ENCODE peak calls at places on chromosomes 4 and X, in six cellular contexts. K, J, P, T, I and M are unnamed samples.

GRCh38 chr4:184450045-184450444 is 24.3 kb downstream of the IRF2 start:
- DNase-seq in J (no peak), I (no peak), P (no peak), K (no peak), T (no peak), M (no peak)

GRCh38 chr4:173522874-173523395 is 7.1 kb downstream of the HAND2 start:
- DNase-seq in K (no peak), T (no peak), J (no peak), I (no peak), P (no peak), M (no peak)

GRCh38 chr4:186740822-186741221 is 17.2 kb upstream of the FAT1 start:
- DNase-seq in J (no peak), K (no peak), I (no peak), T (no peak), P (no peak), M (no peak)

GRCh38 chrX:20333672-20334071 is 67.0 kb upstream of the RPS6KA3 start:
- DNase-seq in K (no peak), J (no peak), P (no peak), T (no peak), I (no peak), M (no peak)

GRCh38 chrX:40107291-40108083 is 9.7 kb upstream of the BCOR start:
- DNase-seq in T (no peak), I (no peak), K (no peak), P (no peak), J (no peak), M (no peak)

GRCh38 chrX:110341189-110342035 is 17.2 kb upstream of the RTL9 start:
- DNase-seq in K (no peak), I (no peak), T (no peak), P (no peak), J (no peak), M (no peak)

GRCh38 chrX:154123241-154124219 is 20.5 kb upstream of the OPN1LW start:
- DNase-seq in K (peak), P (no peak), T (no peak), J (peak), I (no peak), M (no peak)

GRCh38 chrX:48477960-48478755 is 2.2 kb downstream of the FTSJ1 start:
- DNase-seq in I (no peak), J (no peak), K (no peak), P (no peak), T (no peak), M (no peak)

GRCh38 chr4:153216546-153216945 is 12.3 kb downstream of the TRIM2 start:
- DNase-seq in P (no peak), K (no peak), I (no peak), T (no peak), J (no peak), M (no peak)

GRCh38 chr4:110309686-110310085 is 111.3 kb upstream of the ELOVL6 start:
- DNase-seq in I (no peak), T (no peak), J (no peak), P (no peak), K (no peak), M (no peak)

GRCh38 chrX:153873282-153874090 is 12.5 kb downstream of the L1CAM start:
- DNase-seq in T (no peak), J (no peak), P (no peak), I (no peak), K (no peak), M (no peak)

GRCh38 chr4:42646013-42646784 is 10.7 kb downstream of the ATP8A1 start:
- DNase-seq in K (no peak), P (no peak), T (no peak), J (no peak), I (no peak), M (no peak)

GRCh38 chr4:99832313-99832712 is 15.7 kb downstream of the DAPP1 start:
- DNase-seq in T (no peak), J (no peak), I (no peak), K (no peak), P (no peak), M (no peak)

GRCh38 chr4:161189286-161190134 is 974.3 kb downstream of the FSTL5 start:
- DNase-seq in J (no peak), K (no peak), T (no peak), I (no peak), P (no peak), M (no peak)

GRCh38 chr4:186037692-186038658 is 31.0 kb upstream of the TLR3 start:
- DNase-seq in P (peak), K (peak), T (no peak), J (peak), I (peak), M (peak)

GRCh38 chr4:139575072-139575471 is 19.1 kb upstream of the SETD7 start:
- DNase-seq in K (no peak), T (no peak), J (no peak), I (no peak), P (no peak), M (no peak)

GRCh38 chrX:43735957-43736356 is 79.9 kb downstream of the MAOA start:
- DNase-seq in P (no peak), K (no peak), T (no peak), J (no peak), I (no peak), M (no peak)

GRCh38 chr4:87839309-87839946 is 6.7 kb downstream of the MEPE start:
- DNase-seq in T (no peak), I (no peak), P (no peak), J (no peak), K (peak), M (no peak)

GRCh38 chr4:134548052-134548628 is 346.6 kb upstream of the PABPC4L start:
- DNase-seq in P (no peak), I (no peak), K (no peak), J (no peak), T (no peak), M (no peak)

GRCh38 chrX:10972731-10973130 is 138.4 kb upstream of the HCCS start:
- DNase-seq in I (no peak), J (no peak), P (no peak), T (no peak), K (no peak), M (no peak)

GRCh38 chrX:11533211-11533651 is 132.5 kb downstream of the ARHGAP6 start:
- DNase-seq in T (no peak), J (peak), P (peak), K (peak), I (peak), M (no peak)

GRCh38 chr4:3293410-3294391 is 880 bp downstream of the RGS12 start:
- DNase-seq in T (no peak), P (no peak), J (no peak), K (no peak), I (no peak), M (no peak)

GRCh38 chr4:38787693-38788092 is 4.9 kb upstream of the TLR10 start:
- DNase-seq in I (no peak), P (no peak), K (no peak), J (peak), T (no peak), M (no peak)

GRCh38 chr4:6848717-6849305 is 60.8 kb upstream of the TBC1D14 start:
- DNase-seq in T (no peak), J (no peak), P (no peak), K (no peak), I (no peak), M (no peak)

GRCh38 chr4:15934259-15934658 is 4.3 kb downstream of the FGFBP1 start:
- DNase-seq in T (no peak), I (no peak), J (no peak), K (no peak), P (no peak), M (no peak)

GRCh38 chr4:91958651-91959050 is 345.1 kb upstream of the GRID2 start:
- DNase-seq in I (no peak), T (no peak), J (no peak), K (peak), P (no peak), M (no peak)

GRCh38 chr4:138911903-138912713 is 103.5 kb upstream of the NOCT start:
- DNase-seq in P (no peak), T (no peak), K (no peak), I (no peak), J (no peak), M (no peak)

GRCh38 chr4:80266267-80266901 is at the start of gene FGF5:
- DNase-seq in K (peak), P (no peak), I (no peak), J (no peak), T (no peak), M (peak)

GRCh38 chr4:24322517-24322916 is 261.8 kb downstream of the DHX15 start:
- DNase-seq in I (no peak), T (no peak), J (no peak), K (no peak), P (no peak), M (no peak)

GRCh38 chrX:2576793-2577192 is 76.0 kb upstream of the DHRSX start:
- DNase-seq in K (peak), P (no peak), T (no peak), I (no peak), J (peak), M (no peak)
- TF ChIP-seq TAF1 in K (no peak), P (no peak), T (no peak), I (no peak), J (no peak), M (no peak)

GRCh38 chr4:39850727-39851126 is 127.0 kb downstream of the PDS5A start:
- DNase-seq in I (no peak), K (no peak), J (no peak), P (no peak), T (no peak), M (no peak)

GRCh38 chr4:39846705-39847104 is 131.0 kb downstream of the PDS5A start:
- DNase-seq in P (no peak), I (no peak), K (no peak), J (peak), T (no peak), M (no peak)

GRCh38 chr4:39841894-39842293 is 135.8 kb downstream of the PDS5A start:
- DNase-seq in P (no peak), J (peak), T (no peak), K (no peak), I (no peak), M (no peak)

GRCh38 chr4:39846135-39846534 is 131.6 kb downstream of the PDS5A start:
- DNase-seq in T (no peak), J (no peak), I (no peak), P (no peak), K (no peak), M (no peak)
- TF ChIP-seq POLR2A in T (no peak), J (no peak), I (no peak), P (no peak), K (no peak), M (no peak)

GRCh38 chrX:6225307-6226052 is 3.2 kb downstream of the NLGN4X start:
- DNase-seq in J (no peak), T (no peak), K (peak), P (no peak), I (no peak), M (no peak)

GRCh38 chrX:6226646-6227444 is 1.8 kb downstream of the NLGN4X start:
- DNase-seq in P (no peak), K (no peak), T (no peak), J (no peak), I (no peak), M (no peak)

GRCh38 chrX:6227445-6227820 is 1.2 kb downstream of the NLGN4X start:
- DNase-seq in K (no peak), P (no peak), T (no peak), J (no peak), I (no peak), M (no peak)

GRCh38 chrX:6228720-6229119 is at the start of gene NLGN4X:
- DNase-seq in I (no peak), J (no peak), T (no peak), P (no peak), K (no peak), M (no peak)

GRCh38 chrX:6226053-6226645 is 2.5 kb downstream of the NLGN4X start:
- DNase-seq in I (no peak), P (no peak), J (no peak), K (no peak), T (no peak), M (no peak)
- TF ChIP-seq TAF1 in I (no peak), P (no peak), J (no peak), K (no peak), T (no peak), M (no peak)

GRCh38 chr4:1725521-1725920 is 4.2 kb downstream of the TACC3 start:
- DNase-seq in P (no peak), K (no peak), T (no peak), J (no peak), I (no peak), M (no peak)

GRCh38 chr4:1721003-1721665 is at the start of the genes TACC3 and TMEM129:
- DNase-seq in J (peak), T (peak), I (peak), K (peak), P (peak), M (peak)

GRCh38 chr4:1722551-1723071 is 1.3 kb downstream of the TACC3 start:
- DNase-seq in K (no peak), I (no peak), T (no peak), J (no peak), P (no peak), M (no peak)

GRCh38 chr4:1721666-1722550 is 587 bp downstream of the TACC3 start:
- DNase-seq in J (no peak), P (no peak), I (no peak), K (peak), T (no peak), M (no peak)

DNA sequence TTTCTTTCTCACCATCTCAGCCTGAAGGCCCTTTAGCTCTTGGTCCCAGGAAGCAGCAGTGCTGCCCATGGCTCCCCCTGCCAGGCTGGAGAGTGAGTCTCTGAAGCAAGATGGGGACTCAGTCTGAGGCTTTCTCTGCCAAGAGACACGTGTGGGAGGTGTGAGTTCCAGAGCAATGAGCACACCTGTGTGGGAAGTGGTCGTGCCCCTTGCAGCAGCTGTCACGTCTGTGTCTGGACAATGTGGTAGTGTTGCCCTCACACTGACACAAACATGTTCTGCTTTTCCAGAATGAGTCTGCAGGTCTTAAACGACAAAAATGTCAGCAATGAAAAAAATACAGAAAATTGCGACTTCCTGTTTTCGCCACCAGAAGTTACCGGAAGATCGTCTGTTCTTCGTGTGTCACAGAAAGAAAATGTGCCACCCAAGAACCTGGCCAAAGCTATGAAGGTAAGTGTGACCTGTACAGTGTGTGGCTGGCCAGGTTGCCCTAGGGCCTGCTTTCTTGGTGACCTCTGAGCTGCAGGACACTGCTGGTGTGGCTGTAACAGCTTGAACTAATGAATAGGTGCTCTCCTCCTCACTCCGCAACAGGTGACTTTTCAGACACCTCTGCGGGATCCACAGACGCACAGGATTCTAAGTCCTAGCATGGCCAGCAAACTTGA is 1.9 kb downstream of the TACC3 start:
- DNase-seq in K (no peak), J (no peak), T (no peak), P (no peak), I (no peak), M (no peak)
- TF ChIP-seq POLR2A in K (no peak), J (no peak), T (no peak), P (no peak), I (peak), M (no peak)

DNA sequence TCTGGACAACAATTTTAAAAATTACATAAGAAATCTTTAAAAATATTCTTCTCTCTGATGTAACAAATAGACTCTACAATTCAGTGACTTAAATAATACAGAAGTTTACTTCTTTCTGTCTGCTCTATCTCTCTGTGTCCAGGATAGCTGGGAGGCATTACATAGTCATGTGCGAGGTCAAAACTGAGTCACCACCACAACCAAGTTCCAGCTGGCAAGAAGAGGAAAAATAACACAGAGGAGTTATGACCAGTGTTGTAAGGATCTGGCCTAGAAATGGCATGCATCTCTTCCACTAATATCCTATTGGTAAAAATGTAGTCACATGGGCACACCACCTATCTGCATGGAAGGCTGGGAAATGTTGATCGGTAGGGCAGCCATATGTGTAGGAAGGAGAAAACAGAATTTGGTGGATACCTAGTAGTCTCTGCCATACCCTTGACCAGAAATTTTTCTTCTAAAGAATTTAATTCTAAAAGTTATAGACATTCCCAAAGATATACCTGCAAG is 39.4 kb upstream of the WDFY3 start:
- DNase-seq in T (no peak), K (no peak), P (no peak), J (no peak), I (no peak), M (no peak)
- TF ChIP-seq TAF1 in T (no peak), K (no peak), P (no peak), J (no peak), I (no peak), M (no peak)

GRCh38 chr4:36274158-36274557 is 7.3 kb upstream of the DTHD1 start:
- DNase-seq in I (no peak), P (no peak), J (no peak), T (no peak), K (no peak), M (no peak)

GRCh38 chr4:36277533-36277932 is 3.9 kb upstream of the DTHD1 start:
- DNase-seq in T (no peak), P (no peak), K (no peak), I (no peak), J (no peak), M (no peak)

GRCh38 chr4:36269533-36269932 is 11.9 kb upstream of the DTHD1 start:
- DNase-seq in I (no peak), T (no peak), J (no peak), K (no peak), P (no peak), M (no peak)

GRCh38 chr4:36269116-36269515 is 12.3 kb upstream of the DTHD1 start:
- DNase-seq in K (no peak), T (no peak), P (no peak), J (no peak), I (no peak), M (no peak)

DNA sequence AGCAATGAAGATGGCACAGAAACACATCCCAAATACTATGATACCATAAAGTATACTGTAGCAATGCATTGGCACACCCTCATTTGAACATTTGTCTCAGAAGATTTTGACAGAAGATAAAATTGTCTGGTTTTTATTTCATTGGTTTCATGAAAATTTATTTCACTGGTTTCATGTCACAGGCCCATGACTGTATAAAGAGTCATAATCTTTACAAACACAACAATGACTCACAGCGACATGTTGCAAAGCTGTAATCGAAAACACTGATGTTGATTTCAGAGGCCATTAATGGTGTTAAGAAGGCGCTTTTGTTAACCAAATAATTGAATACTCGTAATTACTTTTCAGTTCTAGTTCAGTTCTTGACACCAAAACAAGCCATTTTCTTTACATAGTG is 8.1 kb upstream of the DTHD1 start:
- DNase-seq in J (no peak), I (no peak), P (no peak), K (no peak), T (no peak), M (no peak)
- TF ChIP-seq POLR2A in J (no peak), I (no peak), P (no peak), K (no peak), T (no peak), M (no peak)